ENCODE peak calls at places on chromosomes 13 and 19, in ten cellular contexts. K is body of pancreas; Z is NCI-H446; F is NCI-H1105 treated with DMSO at 0.1 percent for 48 hours; V is CD8-positive, alpha-beta memory T cell; Q is LHCN-M2; U is IMR-90; E is ascending aorta; W is posterior cingulate gyrus; P is CD4-positive, alpha-beta memory T cell. J is an unnamed sample.

GRCh38 chr19:11142528-11143171 is 12.9 kb downstream of the SPC24 start:
- DNase-seq in Q (peak), W (peak), F (no peak), P (no peak), V (no peak), K (peak), E (peak), Z (no peak), U (peak), J (no peak)

GRCh38 chr13:46683879-46684278 is 113.1 kb downstream of the ESD start:
- DNase-seq in V (no peak), F (no peak), E (no peak), Q (peak), Z (no peak), U (peak), W (no peak), P (no peak), K (no peak), J (no peak)

GRCh38 chr19:29084266-29084665 is 128.7 kb downstream of the UQCRFS1 start:
- DNase-seq in P (no peak), E (no peak), W (no peak), U (no peak), K (no peak), Z (peak), V (no peak), F (no peak), Q (peak), J (no peak)

GRCh38 chr13:37602743-37603381 is 4.3 kb upstream of the POSTN start:
- DNase-seq in Q (peak), E (no peak), P (no peak), W (no peak), F (peak), U (peak), Z (no peak), K (no peak), V (no peak), J (no peak)

GRCh38 chr19:29014857-29015436 is 198.0 kb downstream of the UQCRFS1 start:
- DNase-seq in Z (no peak), W (no peak), E (no peak), K (no peak), V (no peak), F (no peak), Q (no peak), P (no peak), U (no peak), J (no peak)

GRCh38 chr13:42812311-42812710 is 30.9 kb downstream of the FAM216B start:
- DNase-seq in E (no peak), Q (no peak), V (no peak), Z (no peak), K (no peak), P (no peak), U (no peak), F (no peak), W (no peak), J (no peak)

GRCh38 chr13:27341616-27342015 is 71.0 kb downstream of the RASL11A start:
- DNase-seq in P (no peak), F (no peak), V (no peak), W (no peak), K (no peak), U (no peak), Q (no peak), Z (no peak), E (no peak), J (no peak)

GRCh38 chr19:27777726-27778125 is 1435.2 kb downstream of the UQCRFS1 start:
- DNase-seq in V (no peak), Q (no peak), K (no peak), F (no peak), P (no peak), Z (no peak), W (no peak), E (no peak), U (no peak), J (no peak)

J was measured in SIG-M5.